ENCODE peak calls at places on chromosomes 6 and 20, in four cellular contexts. C, H, T and Q are unnamed samples.

GRCh38 chr6:165910184-165910583 is 247.1 kb upstream of the PDE10A start:
- DNase-seq in H (no peak), C (no peak), T (peak; percentile 82), Q (no peak)

GRCh38 chr6:113668712-113669408 is 188.3 kb upstream of the MARCKS start:
- DNase-seq in C (peak; percentile 32), T (no peak), H (no peak), Q (no peak)

GRCh38 chr6:132964868-132965382 is 150.6 kb downstream of the RPS12 start:
- DNase-seq in T (peak; percentile 18), C (peak; percentile 5), H (no peak), Q (no peak)

GRCh38 chr20:57439432-57439831 is 48.2 kb downstream of the RBM38 start:
- DNase-seq in C (peak; percentile 73), H (peak; percentile 94), T (no peak), Q (no peak)

GRCh38 chr6:89995296-89995695 is 101.0 kb downstream of the GJA10 start:
- DNase-seq in T (no peak), H (no peak), C (no peak), Q (no peak)

GRCh38 chr6:36756761-36757160 is 59.1 kb downstream of the RAB44 start:
- DNase-seq in C (no peak), H (no peak), T (no peak), Q (no peak)

GRCh38 chr20:38635721-38636285 is 34.2 kb downstream of the ARHGAP40 start:
- DNase-seq in H (no peak), T (peak; percentile 32), C (peak; percentile 79), Q (no peak)

GRCh38 chr20:9977629-9978028 is 57.2 kb upstream of the ANKEF1 start:
- DNase-seq in T (no peak), H (no peak), C (no peak), Q (peak; percentile 80)

GRCh38 chr20:11204926-11205768 is 531.3 kb upstream of the JAG1 start:
- DNase-seq in C (peak; percentile 84), H (peak; percentile 63), T (peak; percentile 71), Q (peak; percentile 73)

GRCh38 chr6:7138111-7138510 is 30.4 kb downstream of the RREB1 start:
- DNase-seq in H (no peak), T (no peak), C (no peak), Q (no peak)

GRCh38 chr20:37526839-37527637 is 638 bp downstream of the BLCAP start:
- DNase-seq in H (peak; percentile 33), C (peak; percentile 33), T (peak; percentile 27), Q (no peak)

GRCh38 chr6:139392834-139393233 is 18.4 kb upstream of the CITED2 start:
- DNase-seq in T (peak; percentile 73), H (no peak), C (peak; percentile 6), Q (no peak)

GRCh38 chr6:136969930-136970329 is 47.8 kb downstream of the SLC35D3 start:
- DNase-seq in H (no peak), T (no peak), C (peak; percentile 20), Q (no peak)

GRCh38 chr20:23235173-23236027 is 115.2 kb upstream of the NXT1 start:
- DNase-seq in C (peak; percentile 61), H (peak; percentile 66), T (peak; percentile 54), Q (peak; percentile 52)

GRCh38 chr6:130324657-130325056 is 41.2 kb upstream of the TMEM200A start:
- DNase-seq in H (no peak), T (peak; percentile 83), C (peak; percentile 20), Q (no peak)

GRCh38 chr6:71496018-71496800 is 207.6 kb downstream of the OGFRL1 start:
- DNase-seq in T (peak; percentile 31), C (no peak), H (no peak), Q (no peak)

GRCh38 chr20:46269372-46269771 is 38.9 kb downstream of the CDH22 start:
- DNase-seq in T (no peak), C (no peak), H (no peak), Q (no peak)

GRCh38 chr20:32847964-32848363 is 10.8 kb upstream of the EFCAB8 start:
- DNase-seq in C (no peak), H (no peak), T (no peak), Q (no peak)

GRCh38 chr20:61589055-61589385 is 337.0 kb downstream of the CDH4 start:
- DNase-seq in T (peak; percentile 90), C (peak; percentile 10), H (no peak), Q (no peak)

GRCh38 chr6:158923801-158924498 is 76.1 kb downstream of the RSPH3 start:
- DNase-seq in T (peak; percentile 13), C (no peak), H (no peak), Q (no peak)

GRCh38 chr6:33080127-33081089 is 4.6 kb downstream of the HLA-DPB1 start:
- DNase-seq in H (no peak), T (peak; percentile 48), C (no peak), Q (no peak)

GRCh38 chr6:54874349-54875048 is 27.9 kb downstream of the FAM83B start:
- DNase-seq in C (peak; percentile 92), T (no peak), H (no peak), Q (peak; percentile 72)

GRCh38 chr20:49316704-49317103 is 38.8 kb upstream of the ZNFX1 start:
- DNase-seq in T (no peak), H (no peak), C (no peak), Q (no peak)

GRCh38 chr6:165055231-165055630 is 254.2 kb downstream of the C6orf118 start:
- DNase-seq in H (no peak), C (peak; percentile 68), T (no peak), Q (no peak)

GRCh38 chr6:105482227-105482839 is 79.5 kb upstream of the PREP start:
- DNase-seq in C (no peak), T (peak; percentile 38), H (peak; percentile 36), Q (no peak)

GRCh38 chr6:22447191-22447590 is 122.2 kb upstream of the HDGFL1 start:
- DNase-seq in T (no peak), C (no peak), H (no peak), Q (no peak)

GRCh38 chr6:113076817-113077216 is 729.7 kb downstream of the RFPL4B start:
- DNase-seq in H (no peak), T (no peak), C (no peak), Q (no peak)

GRCh38 chr6:38749473-38749872 is 34.4 kb downstream of the DNAH8 start:
- DNase-seq in T (no peak), C (no peak), H (no peak), Q (no peak)

GRCh38 chr6:142372348-142372747 is 70.5 kb downstream of the ADGRG6 start:
- DNase-seq in C (peak; percentile 95), H (no peak), T (peak; percentile 79), Q (peak; percentile 84)

GRCh38 chr6:53041356-53041755 is 23.8 kb upstream of the FBXO9 start:
- DNase-seq in T (peak; percentile 74), H (no peak), C (peak; percentile 64), Q (no peak)

GRCh38 chr6:53035549-53036213 is 29.5 kb upstream of the FBXO9 start:
- DNase-seq in T (peak; percentile 67), H (no peak), C (no peak), Q (no peak)

GRCh38 chr6:53033764-53034163 is 31.4 kb upstream of the FBXO9 start:
- DNase-seq in H (no peak), T (peak; percentile 88), C (peak; percentile 21), Q (no peak)

GRCh38 chr6:53042112-53042511 is 23.1 kb upstream of the FBXO9 start:
- DNase-seq in H (no peak), T (peak; percentile 95), C (peak; percentile 97), Q (peak; percentile 54)

DNA sequence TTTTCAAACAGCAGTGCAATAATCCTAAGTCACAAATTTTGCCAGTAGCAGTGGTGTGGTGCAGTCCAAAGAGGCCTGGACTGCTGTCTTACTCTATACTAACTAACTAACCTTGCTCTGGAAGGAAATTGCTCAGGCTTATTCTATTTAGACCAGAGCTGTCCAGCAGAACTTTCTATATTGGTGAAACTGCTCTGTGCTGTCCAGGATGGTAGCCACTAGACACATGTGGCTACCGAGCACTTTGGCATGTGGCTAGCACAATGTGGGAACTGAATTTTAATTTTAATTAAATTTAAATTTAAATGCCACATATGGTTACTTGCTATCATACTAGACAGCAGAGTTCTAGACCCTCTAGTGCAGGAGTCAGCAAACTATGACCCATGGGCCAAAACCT is 27.1 kb upstream of the FBXO9 start:
- DNase-seq in C (no peak), T (peak; percentile 43), H (no peak), Q (no peak)
- H3K4me1 ChIP-seq in C (peaks cover 24% of the 10 kb centered on the region), T (peaks cover 19% of the 10 kb centered on the region), H (peaks cover 28% of the 10 kb centered on the region), Q (peaks cover 16% of the 10 kb centered on the region)

DNA sequence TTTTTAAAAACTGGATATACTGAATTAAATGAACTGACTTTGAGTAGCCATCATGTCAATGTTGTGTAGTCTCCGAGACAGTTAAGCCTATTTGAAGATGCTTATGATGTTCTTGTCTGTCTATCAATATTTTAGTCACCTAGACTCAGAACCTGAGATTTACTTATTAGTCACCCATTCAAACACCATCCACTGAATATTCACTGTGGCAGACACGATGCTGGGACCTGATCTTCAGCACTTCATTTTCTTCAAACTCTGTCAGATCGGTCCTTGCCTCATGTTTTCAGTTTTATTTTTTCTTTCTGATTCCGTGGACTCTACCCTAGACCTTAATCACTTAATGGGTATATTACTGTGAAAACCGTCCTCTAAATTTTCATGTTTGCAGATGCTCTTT is 123.7 kb upstream of the MCHR2 start:
- DNase-seq in T (no peak), C (no peak), H (no peak), Q (no peak)
- H3K4me1 ChIP-seq in T (no peaks in the 10 kb centered on the region), C (peaks cover 11% of the 10 kb centered on the region), H (no peaks in the 10 kb centered on the region), Q (no peaks in the 10 kb centered on the region)

GRCh38 chr20:63060057-63060991 is 53.6 kb upstream of the BHLHE23 start:
- DNase-seq in T (peak; percentile 22), H (no peak), C (peak; percentile 70), Q (no peak)
- H3K4me1 ChIP-seq in T (no peaks in the 10 kb centered on the region), H (peaks cover 9% of the 10 kb centered on the region), C (no peaks in the 10 kb centered on the region), Q (peaks cover 3% of the 10 kb centered on the region)

DNA sequence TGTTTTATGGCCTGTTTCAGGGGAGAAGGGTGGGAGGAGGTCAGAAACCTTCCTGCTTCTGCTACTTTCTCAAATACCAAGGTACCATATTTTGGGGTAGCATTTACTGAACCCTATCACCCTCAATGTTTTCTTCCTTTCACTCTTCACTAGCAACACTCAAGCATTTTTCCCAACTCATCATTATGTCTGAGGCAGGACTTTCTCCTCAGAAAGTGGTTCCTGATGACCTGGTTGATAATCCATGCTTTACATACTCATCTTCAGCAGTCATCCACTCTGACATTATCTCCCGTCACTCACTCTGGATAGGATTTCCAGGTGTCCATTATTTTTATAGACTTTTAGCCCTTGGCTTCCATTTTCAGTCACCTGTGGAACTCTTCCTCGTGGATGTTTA is 21.1 kb downstream of the ZNF292 start:
- DNase-seq in T (no peak), H (no peak), C (no peak), Q (no peak)
- H3K4me1 ChIP-seq in T (peaks cover 3% of the 10 kb centered on the region), H (peaks cover 70% of the 10 kb centered on the region), C (no peaks in the 10 kb centered on the region), Q (no peaks in the 10 kb centered on the region)

DNA sequence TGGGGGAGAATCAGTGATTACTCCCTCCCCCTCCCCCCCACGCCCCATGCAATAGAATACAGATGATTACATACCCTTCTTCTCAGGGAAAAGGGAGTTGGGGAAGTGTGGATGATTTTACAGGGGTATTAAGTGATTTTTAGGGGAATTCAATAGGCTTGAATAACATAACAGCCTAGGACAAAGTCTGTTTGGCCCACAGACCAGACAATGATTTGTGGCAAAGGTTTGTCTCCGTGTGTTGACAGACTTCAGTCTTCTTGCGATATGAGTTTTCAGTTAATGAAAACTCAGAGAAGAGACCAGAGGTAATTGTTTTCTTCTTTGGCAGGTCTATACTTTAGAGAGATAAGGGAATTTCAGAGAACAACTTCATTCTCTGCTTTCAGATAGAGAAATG is 95.3 kb downstream of the OR2B2 start:
- DNase-seq in H (no peak), C (no peak), T (no peak), Q (no peak)
- H3K4me1 ChIP-seq in H (peaks cover 14% of the 10 kb centered on the region), C (peaks cover 27% of the 10 kb centered on the region), T (peaks cover 2% of the 10 kb centered on the region), Q (peaks cover 39% of the 10 kb centered on the region)

DNA sequence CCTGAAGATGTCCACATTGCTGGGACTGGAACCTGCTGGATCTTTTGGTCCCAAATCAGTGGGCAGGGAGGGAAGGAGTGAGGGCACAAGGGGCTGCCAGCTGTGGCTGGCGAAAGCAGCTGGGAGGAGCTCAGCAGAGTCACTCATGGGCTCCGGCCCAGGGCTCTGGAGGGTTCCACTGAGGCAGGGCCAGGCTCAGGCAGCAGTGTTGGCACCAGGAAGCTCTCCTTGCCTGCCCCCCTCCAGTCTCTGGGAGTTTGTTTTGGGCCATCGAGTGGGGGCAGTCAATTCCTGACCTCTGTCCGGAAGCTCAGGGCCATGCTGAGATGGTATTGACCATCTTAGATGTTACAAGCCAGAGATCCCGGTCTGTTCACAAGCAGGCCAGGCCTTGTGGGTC is 39.1 kb upstream of the IRF4 start:
- DNase-seq in C (no peak), T (no peak), H (no peak), Q (no peak)
- H3K4me1 ChIP-seq in C (no peaks in the 10 kb centered on the region), T (no peaks in the 10 kb centered on the region), H (no peaks in the 10 kb centered on the region), Q (no peaks in the 10 kb centered on the region)